ENCODE peak calls at places on chromosomes 16 and 17, in six cellular contexts. O, D, P, E, L and R are unnamed samples.

GRCh38 chr16:56068314-56068713 is 123.0 kb upstream of the GNAO1 start:
- DNase-seq in P (no peak), E (no peak), O (no peak), L (no peak), D (no peak), R (no peak)

GRCh38 chr16:65572156-65572555 is 450.3 kb upstream of the CDH11 start:
- DNase-seq in O (no peak), E (no peak), P (no peak), L (no peak), D (no peak), R (no peak)

GRCh38 chr16:21593530-21594289 is 5.7 kb upstream of the METTL9 start:
- DNase-seq in L (no peak), O (no peak), E (no peak), P (no peak), D (no peak), R (no peak)

GRCh38 chr16:85949787-85950186 is 50.8 kb downstream of the IRF8 start:
- DNase-seq in E (no peak), L (no peak), D (no peak), O (no peak), P (no peak), R (no peak)

GRCh38 chr16:81384006-81384405 is 60.6 kb upstream of the CMIP start:
- DNase-seq in O (no peak), E (no peak), L (no peak), P (no peak), D (no peak), R (no peak)

GRCh38 chr16:68370921-68371651 is 60.3 kb downstream of the PRMT7 start:
- DNase-seq in P (no peak), O (no peak), D (no peak), L (no peak), E (no peak), R (no peak)

GRCh38 chr17:22462461-22462860 is 770.1 kb downstream of the KCNJ18 start:
- DNase-seq in P (no peak), D (no peak), O (no peak), E (no peak), L (no peak), R (no peak)

GRCh38 chr16:2429771-2430663 is 770 bp downstream of the CCNF start:
- DNase-seq in O (no peak), D (peak; percentile 61), P (no peak), L (peak; percentile 54), E (no peak), R (peak; percentile 69)

GRCh38 chr16:5412721-5413120 is 315.1 kb upstream of the EEF2KMT start:
- DNase-seq in O (peak; percentile 70), P (no peak), E (no peak), L (no peak), D (no peak), R (no peak)

GRCh38 chr17:50697663-50698272 is 9.9 kb downstream of the ANKRD40 start:
- DNase-seq in E (no peak), D (no peak), O (no peak), L (no peak), P (no peak), R (no peak)

GRCh38 chr16:79334127-79334526 is 266.4 kb downstream of the MAF start:
- DNase-seq in O (peak; percentile 82), D (peak; percentile 67), P (no peak), E (no peak), L (peak; percentile 16), R (no peak)

GRCh38 chr17:28702752-28703150 is 8.9 kb downstream of the PROCA1 start:
- DNase-seq in D (no peak), L (no peak), O (no peak), P (no peak), E (no peak), R (no peak)
- TF ChIP-seq JUND in D (no peak), L (no peak), O (no peak), P (no peak), E (no peak), R (no peak)

DNA sequence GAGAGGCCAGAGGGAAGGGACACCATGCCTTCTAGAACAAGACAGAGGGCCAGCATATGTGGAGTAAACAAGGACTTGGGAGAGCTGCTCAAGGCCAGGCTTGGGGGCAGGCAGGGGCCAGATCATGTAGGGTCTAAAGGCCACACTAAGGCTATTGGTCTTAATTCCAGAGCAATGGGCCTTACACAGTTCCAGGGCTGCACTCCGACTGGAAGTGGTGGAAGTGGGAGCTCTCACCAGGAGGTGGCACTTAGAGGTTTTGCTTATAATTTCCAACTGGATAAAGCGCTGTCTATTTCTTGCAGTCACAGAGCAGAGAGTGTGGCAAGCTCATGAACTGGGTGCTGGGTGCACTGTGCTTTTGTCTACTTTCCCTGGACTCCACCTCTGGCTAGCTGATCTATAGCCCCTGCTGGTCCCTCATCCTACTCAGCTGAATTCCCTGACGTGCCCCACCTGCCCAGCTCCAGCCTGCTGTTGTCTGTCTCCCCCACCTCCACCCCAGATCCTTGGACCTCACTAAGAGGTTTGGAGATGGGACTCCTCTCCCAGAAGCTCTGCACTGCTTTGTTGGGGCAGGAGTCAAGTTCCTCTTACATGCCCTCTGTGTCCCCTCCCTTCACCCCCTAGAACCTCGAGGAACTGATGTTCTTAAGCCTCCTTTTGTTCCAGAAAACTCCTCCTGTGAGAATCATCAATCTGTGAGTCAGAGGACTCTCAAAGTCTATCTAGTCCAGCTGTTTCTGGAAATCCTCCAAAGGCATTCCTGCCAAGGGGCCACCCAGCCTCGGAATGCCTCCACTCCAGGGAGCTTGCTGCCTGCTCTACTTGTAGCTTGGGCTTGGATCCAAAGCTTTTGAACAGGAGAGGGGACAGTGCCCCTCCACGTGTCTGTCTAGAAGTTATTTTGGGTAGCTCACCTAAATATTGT is 48.1 kb upstream of the KSR1 start:
- DNase-seq in O (no peak), P (peak; percentile 7), E (no peak), L (peak; percentile 9), D (no peak), R (no peak)
- TF ChIP-seq JUND in O (no peak), P (no peak), E (no peak), L (no peak), D (no peak), R (no peak)

GRCh38 chr16:27312580-27313421 is 973 bp upstream of the IL4R start:
- DNase-seq in L (no peak), D (no peak), P (no peak), O (no peak), E (no peak), R (no peak)

GRCh38 chr16:27310576-27311448 is 3.0 kb upstream of the IL4R start:
- DNase-seq in D (no peak), O (no peak), P (no peak), L (no peak), E (no peak), R (no peak)

GRCh38 chr16:27311897-27312303 is 1.9 kb upstream of the IL4R start:
- DNase-seq in E (no peak), O (no peak), L (no peak), P (no peak), D (no peak), R (no peak)

GRCh38 chr16:27313422-27314160 is at the start of gene IL4R:
- DNase-seq in L (peak; percentile 94), P (peak; percentile 22), O (peak; percentile 73), E (no peak), D (peak; percentile 67), R (peak; percentile 71)

DNA sequence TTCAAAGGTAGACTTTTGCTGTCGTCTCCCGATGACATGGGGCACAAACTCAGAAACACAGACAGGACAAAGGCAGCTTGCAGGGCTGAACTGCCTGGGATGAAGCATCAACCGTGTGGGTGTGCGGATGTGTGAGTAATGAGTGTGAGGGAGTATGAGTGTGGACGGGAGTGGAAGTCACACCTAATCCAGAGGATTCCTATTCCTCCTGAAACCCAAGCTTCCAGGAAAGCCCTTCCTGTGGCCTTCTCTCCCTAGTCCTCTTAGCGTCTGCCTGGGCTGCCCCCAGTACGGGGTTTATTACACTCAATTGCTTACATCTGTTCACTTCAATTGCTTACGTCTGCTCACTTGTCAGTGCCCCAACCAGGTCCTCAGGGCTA is 2.3 kb upstream of the IL4R start:
- DNase-seq in D (no peak), E (no peak), P (no peak), O (no peak), L (no peak), R (no peak)
- TF ChIP-seq JUND in D (no peak), E (no peak), P (no peak), O (no peak), L (peak; percentile 6), R (no peak)

GRCh38 chr17:64019486-64020067 is 856 bp downstream of the ICAM2 start:
- DNase-seq in P (no peak), L (no peak), E (peak; percentile 46), D (no peak), O (peak; percentile 13), R (no peak)
- TF ChIP-seq JUND in P (no peak), L (no peak), E (no peak), D (no peak), O (no peak), R (no peak)

GRCh38 chr17:17796787-17797061 is 40.1 kb downstream of the SREBF1 start:
- DNase-seq in O (no peak), P (no peak), L (no peak), E (no peak), D (no peak), R (no peak)
- TF ChIP-seq JUND in O (no peak), P (no peak), L (no peak), E (no peak), D (no peak), R (no peak)

GRCh38 chr17:29115906-29116651 is 64.1 kb downstream of the MYO18A start:
- DNase-seq in E (no peak), L (peak; percentile 36), D (peak; percentile 50), P (peak; percentile 35), O (peak; percentile 79), R (peak; percentile 67)
- TF ChIP-seq JUND in E (no peak), L (no peak), D (no peak), P (no peak), O (no peak), R (no peak)

GRCh38 chr16:84195201-84196093 is 4.5 kb downstream of the ADAD2 start:
- DNase-seq in D (no peak), L (no peak), O (no peak), E (no peak), P (no peak), R (no peak)

GRCh38 chr16:84191466-84191865 is 509 bp downstream of the ADAD2 start:
- DNase-seq in O (no peak), D (no peak), E (no peak), L (no peak), P (no peak), R (no peak)

GRCh38 chr16:84194470-84195200 is 3.7 kb downstream of the ADAD2 start:
- DNase-seq in E (no peak), L (no peak), P (no peak), O (no peak), D (no peak), R (no peak)

GRCh38 chr16:84194018-84194417 is 3.1 kb downstream of the ADAD2 start:
- DNase-seq in P (no peak), L (no peak), E (no peak), D (no peak), O (no peak), R (no peak)

DNA sequence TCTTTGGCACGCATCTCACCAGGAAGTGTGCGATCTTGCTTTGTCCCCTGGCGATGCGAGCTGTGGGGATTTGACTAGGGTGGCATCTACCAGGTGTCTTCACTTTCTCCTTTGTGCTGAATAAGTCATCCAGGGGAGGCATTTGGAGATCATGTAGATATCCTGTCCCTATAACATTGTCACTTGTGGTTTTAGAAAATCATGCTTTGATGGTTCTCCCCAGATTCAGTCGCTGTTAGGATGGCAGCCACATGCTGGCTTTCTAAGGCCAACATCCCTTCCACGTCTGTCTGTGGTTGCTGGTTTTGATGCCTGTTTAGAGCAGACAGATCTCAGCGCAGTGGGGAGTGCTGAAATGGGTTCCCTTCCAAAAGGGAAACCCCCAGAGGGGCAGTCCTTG is 2.5 kb downstream of the ADAD2 start:
- DNase-seq in O (no peak), P (no peak), D (no peak), E (no peak), L (no peak), R (no peak)
- TF ChIP-seq JUND in O (no peak), P (no peak), D (no peak), E (no peak), L (no peak), R (no peak)